ENCODE peak calls at places on chromosomes 7 and 10, in seven cellular contexts. I is CD8-positive, alpha-beta T cell; V is mucosa of descending colon; L is CD4-positive, CD25-positive, alpha-beta regulatory T cell; Q is fibroblast of lung; Y is heart right ventricle; J is OCI-LY7. G is an unnamed sample. For H3K9me3 and H3K4me1, the result is how much of the 10 kb centered on the place peaks cover.

GRCh38 chr7:21898265-21898930 is 47.3 kb downstream of the CDCA7L start:
- DNase-seq in J (peak), Q (no peak), I (no peak), V (no peak), Y (no peak), L (peak), G (no peak)

GRCh38 chr7:18402488-18403183 is 92.9 kb upstream of the HDAC9 start:
- DNase-seq in J (no peak), L (no peak), I (no peak), Q (peak), V (no peak), Y (no peak), G (no peak)

GRCh38 chr10:78470267-78471103 is 436.8 kb downstream of the RPS24 start:
- DNase-seq in V (no peak), L (no peak), I (no peak), J (no peak), Q (no peak), Y (no peak), G (no peak)

GRCh38 chr7:101924171-101924570 is 106.7 kb downstream of the CUX1 start:
- DNase-seq in J (no peak), I (no peak), Q (peak), V (no peak), Y (no peak), L (no peak), G (no peak)

GRCh38 chr10:5136468-5137087 is 42.4 kb downstream of the AKR1C3 start:
- DNase-seq in Y (no peak), J (no peak), L (no peak), V (no peak), Q (no peak), I (no peak), G (no peak)

GRCh38 chr10:77428776-77429395 is 208.7 kb downstream of the KCNMA1 start:
- DNase-seq in V (peak), J (no peak), I (no peak), Y (no peak), Q (peak), L (no peak), G (peak)

GRCh38 chr10:47317251-47317650 is 5.0 kb upstream of the GDF2 start:
- DNase-seq in J (no peak), I (no peak), Q (no peak), Y (no peak), L (no peak), V (no peak), G (no peak)

GRCh38 chr10:132676193-132676891 is 109.6 kb downstream of the NKX6-2 start:
- DNase-seq in Q (no peak), I (no peak), V (no peak), L (no peak), Y (no peak), J (no peak), G (no peak)

GRCh38 chr10:123496996-123497660 is 169.0 kb upstream of the GPR26 start:
- DNase-seq in Y (no peak), L (no peak), I (no peak), J (no peak), Q (no peak), V (no peak), G (no peak)

GRCh38 chr7:129021656-129022055 is 33.3 kb downstream of the TNPO3 start:
- DNase-seq in J (no peak), V (no peak), Y (no peak), I (no peak), L (no peak), Q (no peak), G (no peak)

DNA sequence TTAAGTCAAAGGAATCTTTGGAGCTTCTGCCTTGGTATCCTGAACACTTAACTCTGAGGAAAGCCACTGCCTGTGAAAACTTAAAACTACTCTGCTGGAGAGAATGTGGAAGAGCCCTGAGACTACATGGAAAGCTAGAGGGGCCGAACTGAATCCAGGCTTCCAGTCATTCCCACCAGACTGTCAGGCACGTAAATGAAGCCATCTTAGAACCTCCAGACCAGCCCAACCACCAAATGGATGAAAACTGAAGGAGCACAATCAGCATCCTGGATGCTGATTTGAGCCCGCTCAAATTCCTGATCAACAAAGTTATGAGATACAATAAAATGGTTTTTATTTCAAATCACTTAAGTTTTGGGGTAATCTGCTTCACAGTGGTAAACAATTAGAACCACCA is 30.8 kb downstream of the TNPO3 start:
- DNase-seq in Q (no peak), L (no peak), Y (no peak), V (no peak), I (no peak), J (no peak), G (no peak)
- H3K9me3 ChIP-seq in Q (under half), L (under half), Y (under half), V (under half), I (under half), J (under half), G (under half)

DNA sequence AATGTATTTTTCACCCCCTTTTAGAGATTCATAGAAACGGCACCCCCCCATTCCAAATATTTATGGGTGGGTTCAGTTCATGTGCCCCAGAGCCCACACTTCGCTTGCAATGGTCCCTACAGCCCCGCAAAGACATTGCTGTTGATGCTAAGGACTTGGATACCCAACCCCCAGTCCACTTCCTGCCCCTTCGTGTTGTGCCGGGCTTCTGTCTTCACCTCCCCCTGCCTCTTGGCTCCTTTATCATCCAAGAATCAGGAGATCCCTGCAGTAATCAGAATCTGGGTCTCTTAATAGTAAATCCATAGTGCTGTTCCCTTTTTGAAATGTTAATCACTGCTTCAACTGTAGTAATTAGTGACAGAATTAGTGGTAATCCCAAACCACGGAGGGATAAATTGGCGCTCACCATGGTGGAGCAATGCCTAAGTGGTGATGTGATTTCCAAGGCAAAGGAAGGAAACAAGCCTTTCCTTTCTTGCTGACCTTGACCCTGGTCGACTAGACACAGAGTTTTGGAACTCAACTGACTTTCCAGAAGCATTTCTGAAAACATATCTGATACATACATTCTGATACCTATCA is 67.7 kb downstream of the HK1 start:
- DNase-seq in Q (no peak), J (no peak), Y (no peak), I (no peak), L (peak), V (no peak), G (no peak)
- H3K4me1 ChIP-seq in Q (under half), J (half or more), Y (under half), I (half or more), L (half or more), V (under half), G (under half)

GRCh38 chr7:56483861-56484550 is 367.8 kb upstream of the NUPR2 start:
- DNase-seq in Y (no peak), L (no peak), Q (no peak), I (no peak), J (no peak), V (no peak), G (no peak)

GRCh38 chr7:56479748-56480147 is 363.5 kb upstream of the NUPR2 start:
- DNase-seq in Q (no peak), J (no peak), L (no peak), I (no peak), V (no peak), Y (no peak), G (no peak)

GRCh38 chr7:56479136-56479535 is 362.9 kb upstream of the NUPR2 start:
- DNase-seq in L (no peak), J (no peak), Y (no peak), V (no peak), Q (no peak), I (no peak), G (no peak)

DNA sequence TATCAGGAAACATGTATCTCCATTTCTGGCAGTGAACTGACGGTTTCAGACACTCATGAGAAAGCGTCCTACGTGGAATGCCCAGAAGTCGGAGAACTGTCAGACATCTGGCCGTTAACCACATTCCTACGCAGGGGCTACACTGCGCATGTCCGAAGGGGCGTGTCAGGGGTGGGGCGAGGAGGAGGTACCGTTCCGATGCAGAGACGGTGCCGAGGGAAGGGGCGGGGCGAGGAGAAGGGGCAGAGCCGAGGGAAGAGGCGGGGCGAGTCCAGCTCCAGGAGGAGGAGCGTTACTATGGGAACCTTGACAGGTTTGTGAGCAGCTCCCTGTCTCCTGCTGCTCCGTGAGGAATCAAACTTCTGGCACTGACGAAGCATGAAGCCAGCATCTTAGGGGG is 366.9 kb upstream of the NUPR2 start:
- DNase-seq in L (no peak), Y (no peak), I (no peak), V (no peak), J (no peak), Q (no peak), G (no peak)
- H3K9me3 ChIP-seq in L (half or more), Y (under half), I (under half), V (half or more), J (under half), Q (under half), G (under half)

GRCh38 chr10:80488539-80489066 is 34.5 kb downstream of the TSPAN14 start:
- DNase-seq in Q (no peak), Y (no peak), L (no peak), I (no peak), V (no peak), J (no peak), G (no peak)

GRCh38 chr10:80489371-80490112 is 35.4 kb downstream of the TSPAN14 start:
- DNase-seq in I (no peak), Y (no peak), J (no peak), V (no peak), L (no peak), Q (no peak), G (no peak)

GRCh38 chr10:80493482-80494021 is 39.4 kb downstream of the TSPAN14 start:
- DNase-seq in V (no peak), I (no peak), Q (no peak), J (no peak), L (peak), Y (no peak), G (no peak)

GRCh38 chr10:80492875-80493413 is 38.8 kb downstream of the TSPAN14 start:
- DNase-seq in L (no peak), V (no peak), Y (no peak), J (no peak), I (no peak), Q (no peak), G (no peak)

GRCh38 chr10:80491251-80492102 is 37.4 kb downstream of the TSPAN14 start:
- DNase-seq in L (no peak), V (no peak), J (no peak), Q (no peak), I (no peak), Y (no peak), G (no peak)
- H3K4me1 ChIP-seq in L (half or more), V (under half), J (under half), Q (under half), I (half or more), Y (half or more), G (under half)

DNA sequence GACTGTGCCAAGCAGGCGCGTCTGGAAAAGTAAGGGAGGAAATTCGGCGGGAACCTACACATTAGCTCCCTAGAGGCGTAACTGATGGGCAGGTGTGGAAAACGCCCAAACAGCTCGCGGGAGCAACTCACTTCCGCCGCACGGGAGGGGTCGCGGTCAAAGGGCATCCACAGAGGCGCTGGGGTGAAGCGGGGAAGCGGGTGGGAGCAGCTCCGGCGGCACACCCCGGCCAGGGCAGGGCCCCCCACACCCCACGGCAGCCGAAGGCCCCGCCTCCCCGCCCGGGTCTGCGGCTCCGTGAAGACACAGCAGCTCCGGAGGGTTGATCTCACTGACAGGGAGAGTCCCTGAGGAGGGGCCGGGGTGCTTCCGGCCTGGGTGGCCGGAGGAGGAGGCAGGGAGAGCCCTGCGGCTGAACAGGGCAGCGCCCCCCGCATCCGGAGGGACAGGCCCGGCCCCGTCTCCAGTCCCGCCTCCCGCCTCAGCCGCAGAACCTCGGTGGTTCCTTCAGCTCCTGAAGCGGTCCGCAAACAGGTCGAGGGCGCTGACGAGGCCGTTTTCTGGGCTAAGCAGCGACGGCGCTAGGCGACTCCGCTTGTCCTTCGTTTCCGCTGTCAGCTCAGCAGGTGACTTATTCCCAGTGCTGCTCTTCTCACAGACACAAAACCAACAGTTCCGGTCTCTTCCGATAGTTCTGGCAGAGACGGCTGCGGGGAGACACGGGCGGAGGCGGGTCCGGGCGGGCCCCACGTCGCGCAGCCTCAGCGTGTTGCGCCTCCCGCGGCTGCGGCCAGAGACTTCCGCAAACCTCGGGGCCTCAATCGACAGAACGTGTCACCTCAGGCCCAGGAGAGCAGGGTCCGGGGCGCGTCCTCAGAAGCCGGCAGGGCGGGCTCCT is 276.1 kb downstream of the DNAJB6 start:
- DNase-seq in Q (peak), L (peak), V (peak), J (no peak), Y (peak), I (peak), G (no peak)
- H3K9me3 ChIP-seq in Q (under half), L (under half), V (under half), J (under half), Y (under half), I (under half), G (under half)

GRCh38 chr7:70420263-70420662 is 711.7 kb upstream of the GALNT17 start:
- DNase-seq in L (no peak), Q (no peak), Y (no peak), V (no peak), I (no peak), J (no peak), G (no peak)
- H3K4me1 ChIP-seq in L (under half), Q (under half), Y (under half), V (under half), I (under half), J (half or more), G (under half)

GRCh38 chr7:63071920-63072319 is 926.7 kb upstream of the ZNF722 start:
- DNase-seq in Y (no peak), V (no peak), I (no peak), L (no peak), Q (no peak), J (no peak), G (no peak)

GRCh38 chr7:63071396-63071795 is 927.3 kb upstream of the ZNF722 start:
- DNase-seq in Q (no peak), L (no peak), V (no peak), J (no peak), Y (no peak), I (no peak), G (no peak)

GRCh38 chr7:63073286-63073685 is 925.4 kb upstream of the ZNF722 start:
- DNase-seq in V (no peak), L (no peak), I (no peak), Y (no peak), J (no peak), Q (no peak), G (no peak)

GRCh38 chr7:63073736-63074135 is 924.9 kb upstream of the ZNF722 start:
- DNase-seq in V (no peak), Q (no peak), L (no peak), J (no peak), Y (no peak), I (no peak), G (no peak)

GRCh38 chr7:63072806-63073205 is 925.8 kb upstream of the ZNF722 start:
- DNase-seq in I (no peak), V (no peak), Y (no peak), J (no peak), L (no peak), Q (no peak), G (no peak)
- H3K9me3 ChIP-seq in I (under half), V (half or more), Y (under half), J (under half), L (under half), Q (under half), G (under half)

GRCh38 chr7:6389728-6390127 is 58.0 kb downstream of the DAGLB start:
- DNase-seq in J (no peak), Q (no peak), Y (no peak), V (no peak), L (no peak), I (no peak), G (no peak)
- H3K4me1 ChIP-seq in J (under half), Q (under half), Y (half or more), V (half or more), L (under half), I (under half), G (under half)

DNA sequence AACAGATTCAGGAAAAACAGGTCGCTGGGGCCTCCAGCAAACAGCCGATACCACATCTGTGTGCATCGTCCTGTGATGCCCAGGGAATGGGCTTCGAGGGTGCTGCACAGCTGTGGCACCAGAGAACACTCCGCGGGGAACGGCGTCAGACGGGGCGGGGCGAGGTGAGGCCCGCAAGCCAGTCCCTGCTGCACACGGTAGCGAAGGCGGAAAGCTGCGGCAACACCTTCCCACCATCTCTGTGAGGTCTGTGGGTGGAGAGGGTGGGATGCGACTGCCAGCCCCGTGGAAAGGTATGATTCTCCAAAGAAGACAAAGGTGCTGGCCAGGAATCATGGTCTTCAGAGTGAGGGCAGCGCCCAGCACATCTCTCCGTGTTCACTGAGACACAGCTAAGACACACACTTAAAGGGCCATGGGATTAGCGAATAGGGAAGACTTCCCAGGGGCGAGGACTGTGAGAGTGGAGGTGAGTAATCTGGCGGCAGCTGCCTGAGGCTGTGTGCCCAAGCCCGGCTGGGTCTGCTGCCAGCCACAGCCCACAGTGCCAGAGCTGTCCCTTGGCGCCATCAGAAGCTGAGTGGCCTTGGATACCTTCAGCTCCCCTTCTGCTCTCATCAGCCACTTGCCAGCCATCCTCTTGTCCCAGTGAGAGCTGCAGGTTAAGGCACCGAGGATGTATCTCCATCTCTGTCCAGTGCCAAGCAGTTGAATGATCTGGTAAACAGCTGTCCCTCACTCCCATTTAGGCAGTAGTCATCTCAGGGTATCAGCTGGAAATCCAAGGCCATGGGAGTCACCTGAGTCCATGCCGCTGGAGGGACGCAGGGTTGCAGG is 17.6 kb downstream of the PRKAG2 start:
- DNase-seq in V (no peak), L (no peak), Q (no peak), I (no peak), Y (peak), J (no peak), G (no peak)
- H3K9me3 ChIP-seq in V (under half), L (under half), Q (under half), I (under half), Y (under half), J (under half), G (under half)

G was measured in BE2C.